ENCODE peak calls at places on chromosomes 5 and 9, in nine cellular contexts. One of them, this sample, is unnamed.

GRCh38 chr9:137832830-137833590 is 44.6 kb upstream of the CACNA1B start:
- DNase-seq in dorsolateral prefrontal cortex: peak
- DNase-seq in skeletal muscle cell: no peak
- DNase-seq in NCI-H82: no peak
- DNase-seq in LHCN-M2: no peak
- DNase-seq in A549: no peak
- DNase-seq in activated CD4-positive, CD25-positive, alpha-beta regulatory T cell: no peak
- DNase-seq in NCI-H187 treated with DMSO at 0.1 percent for 48 hours: no peak
- DNase-seq in NCI-H2081: no peak
- DNase-seq in this sample: no peak

GRCh38 chr9:91495450-91495849 is 71.8 kb upstream of the NFIL3 start:
- DNase-seq in dorsolateral prefrontal cortex: no peak
- DNase-seq in skeletal muscle cell: peak
- DNase-seq in NCI-H82: no peak
- DNase-seq in LHCN-M2: peak
- DNase-seq in A549: no peak
- DNase-seq in activated CD4-positive, CD25-positive, alpha-beta regulatory T cell: no peak
- DNase-seq in NCI-H187 treated with DMSO at 0.1 percent for 48 hours: no peak
- DNase-seq in NCI-H2081: no peak
- DNase-seq in this sample: no peak

GRCh38 chr9:5670079-5670478 is 41.2 kb downstream of the RIC1 start:
- DNase-seq in dorsolateral prefrontal cortex: no peak
- DNase-seq in skeletal muscle cell: no peak
- DNase-seq in NCI-H82: no peak
- DNase-seq in LHCN-M2: no peak
- DNase-seq in A549: no peak
- DNase-seq in activated CD4-positive, CD25-positive, alpha-beta regulatory T cell: no peak
- DNase-seq in NCI-H187 treated with DMSO at 0.1 percent for 48 hours: no peak
- DNase-seq in NCI-H2081: no peak
- DNase-seq in this sample: no peak

GRCh38 chr5:1659100-1660036 is 135.6 kb upstream of the LPCAT1 start:
- DNase-seq in dorsolateral prefrontal cortex: no peak
- DNase-seq in skeletal muscle cell: no peak
- DNase-seq in NCI-H82: no peak
- DNase-seq in LHCN-M2: no peak
- DNase-seq in A549: no peak
- DNase-seq in activated CD4-positive, CD25-positive, alpha-beta regulatory T cell: no peak
- DNase-seq in NCI-H187 treated with DMSO at 0.1 percent for 48 hours: no peak
- DNase-seq in NCI-H2081: no peak
- DNase-seq in this sample: no peak

GRCh38 chr9:91992636-91993035 is 42.6 kb upstream of the ROR2 start:
- DNase-seq in dorsolateral prefrontal cortex: no peak
- DNase-seq in skeletal muscle cell: no peak
- DNase-seq in NCI-H82: no peak
- DNase-seq in LHCN-M2: no peak
- DNase-seq in A549: peak
- DNase-seq in activated CD4-positive, CD25-positive, alpha-beta regulatory T cell: no peak
- DNase-seq in NCI-H187 treated with DMSO at 0.1 percent for 48 hours: no peak
- DNase-seq in NCI-H2081: no peak
- DNase-seq in this sample: no peak

GRCh38 chr9:16223074-16223871 is 647.2 kb downstream of the BNC2 start:
- DNase-seq in dorsolateral prefrontal cortex: no peak
- DNase-seq in skeletal muscle cell: no peak
- DNase-seq in NCI-H82: no peak
- DNase-seq in LHCN-M2: no peak
- DNase-seq in A549: peak
- DNase-seq in activated CD4-positive, CD25-positive, alpha-beta regulatory T cell: no peak
- DNase-seq in NCI-H187 treated with DMSO at 0.1 percent for 48 hours: no peak
- DNase-seq in NCI-H2081: no peak
- DNase-seq in this sample: peak

GRCh38 chr9:2356391-2356790 is 265.2 kb upstream of the VLDLR start:
- DNase-seq in dorsolateral prefrontal cortex: no peak
- DNase-seq in skeletal muscle cell: no peak
- DNase-seq in NCI-H82: no peak
- DNase-seq in LHCN-M2: no peak
- DNase-seq in A549: no peak
- DNase-seq in activated CD4-positive, CD25-positive, alpha-beta regulatory T cell: no peak
- DNase-seq in NCI-H187 treated with DMSO at 0.1 percent for 48 hours: no peak
- DNase-seq in NCI-H2081: no peak
- DNase-seq in this sample: no peak

GRCh38 chr5:144203750-144204596 is 33.3 kb downstream of the KCTD16 start:
- DNase-seq in dorsolateral prefrontal cortex: peak
- DNase-seq in skeletal muscle cell: peak
- DNase-seq in NCI-H82: peak
- DNase-seq in LHCN-M2: peak
- DNase-seq in A549: peak
- DNase-seq in activated CD4-positive, CD25-positive, alpha-beta regulatory T cell: no peak
- DNase-seq in NCI-H187 treated with DMSO at 0.1 percent for 48 hours: peak
- DNase-seq in NCI-H2081: peak
- DNase-seq in this sample: peak

GRCh38 chr9:38276751-38277439 is 115.6 kb upstream of the ALDH1B1 start:
- DNase-seq in dorsolateral prefrontal cortex: no peak
- DNase-seq in skeletal muscle cell: no peak
- DNase-seq in NCI-H82: no peak
- DNase-seq in LHCN-M2: peak
- DNase-seq in A549: no peak
- DNase-seq in activated CD4-positive, CD25-positive, alpha-beta regulatory T cell: no peak
- DNase-seq in NCI-H187 treated with DMSO at 0.1 percent for 48 hours: no peak
- DNase-seq in NCI-H2081: no peak
- DNase-seq in this sample: no peak

GRCh38 chr5:55320571-55320970 is 12.8 kb downstream of the MTREX start:
- DNase-seq in dorsolateral prefrontal cortex: no peak
- DNase-seq in skeletal muscle cell: no peak
- DNase-seq in NCI-H82: no peak
- DNase-seq in LHCN-M2: peak
- DNase-seq in A549: no peak
- DNase-seq in activated CD4-positive, CD25-positive, alpha-beta regulatory T cell: no peak
- DNase-seq in NCI-H187 treated with DMSO at 0.1 percent for 48 hours: no peak
- DNase-seq in NCI-H2081: no peak
- DNase-seq in this sample: no peak

This sample was measured in DMS153.